ENCODE peak calls at places on chromosome 4, in nine cellular contexts. O is aorta; Y is testis; N is SK-N-SH; L is H1; C is CD8-positive, alpha-beta memory T cell; G is transverse colon; P is HCT116; W is heart left ventricle. U is an unnamed sample. For H3K4me1, the result is how much of the 10 kb centered on the place peaks cover.

GRCh38 chr4:119394826-119395225 is 72.9 kb upstream of the FABP2 start:
- DNase-seq in P (no peak), L (no peak), W (no peak), G (no peak), O (no peak), N (peak), Y (peak), C (no peak), U (no peak)

GRCh38 chr4:80153800-80154546 is 43.3 kb upstream of the PRDM8 start:
- DNase-seq in Y (no peak), G (no peak), N (peak), L (no peak), O (no peak), C (no peak), W (no peak), P (no peak), U (no peak)

GRCh38 chr4:108833041-108833440 is 70.2 kb upstream of the ETNPPL start:
- DNase-seq in N (no peak), L (no peak), C (no peak), W (no peak), O (no peak), G (no peak), Y (no peak), P (no peak), U (no peak)

GRCh38 chr4:158861766-158862165 is 92.9 kb downstream of the FNIP2 start:
- DNase-seq in C (no peak), G (no peak), N (no peak), Y (no peak), W (no peak), O (no peak), L (no peak), P (no peak), U (no peak)

GRCh38 chr4:38889143-38889542 is 21.5 kb downstream of the FAM114A1 start:
- DNase-seq in Y (no peak), L (no peak), O (no peak), P (peak), W (no peak), G (no peak), N (no peak), C (no peak), U (no peak)

GRCh38 chr4:173135241-173135847 is 33.3 kb upstream of the GALNT7 start:
- DNase-seq in Y (no peak), C (no peak), N (no peak), O (no peak), G (no peak), W (no peak), P (no peak), L (no peak), U (no peak)

GRCh38 chr4:147862043-147862692 is 130.3 kb downstream of the ARHGAP10 start:
- DNase-seq in P (no peak), L (no peak), G (no peak), N (peak), O (no peak), W (no peak), Y (no peak), C (no peak), U (no peak)

GRCh38 chr4:165522049-165522448 is 143.2 kb downstream of the CPE start:
- DNase-seq in L (no peak), O (no peak), W (no peak), N (no peak), Y (no peak), C (no peak), G (no peak), P (no peak), U (no peak)

GRCh38 chr4:186700746-186701145 is 22.9 kb downstream of the FAT1 start:
- DNase-seq in L (no peak), W (peak), G (no peak), Y (peak), P (no peak), N (no peak), C (no peak), O (peak), U (no peak)

GRCh38 chr4:126583509-126583908 is 1049.2 kb upstream of the INTU start:
- DNase-seq in G (no peak), C (no peak), Y (peak), L (no peak), N (no peak), O (no peak), W (no peak), P (peak), U (no peak)

GRCh38 chr4:84401669-84402068 is 97.4 kb downstream of the NKX6-1 start:
- DNase-seq in W (no peak), N (no peak), P (peak), G (no peak), C (no peak), L (no peak), Y (no peak), O (no peak), U (no peak)

GRCh38 chr4:156084312-156084811 is 130.7 kb upstream of the CTSO start:
- DNase-seq in G (no peak), Y (no peak), C (no peak), P (no peak), L (no peak), W (no peak), N (no peak), O (no peak), U (no peak)

GRCh38 chr4:4825431-4825830 is 34.0 kb upstream of the MSX1 start:
- DNase-seq in P (no peak), W (no peak), C (no peak), Y (no peak), N (no peak), L (no peak), G (no peak), O (no peak), U (no peak)

GRCh38 chr4:78484574-78484973 is 67.0 kb upstream of the ANXA3 start:
- DNase-seq in N (no peak), L (no peak), Y (no peak), C (no peak), G (no peak), P (no peak), W (no peak), O (no peak), U (no peak)

GRCh38 chr4:140952709-140953108 is 180.6 kb downstream of the RNF150 start:
- DNase-seq in C (no peak), L (no peak), W (no peak), N (no peak), P (no peak), Y (no peak), O (no peak), G (no peak), U (no peak)

GRCh38 chr4:108559067-108559793 is 61.1 kb upstream of the RPL34 start:
- DNase-seq in C (no peak), L (no peak), N (no peak), G (no peak), P (no peak), O (no peak), Y (no peak), W (no peak), U (no peak)

GRCh38 chr4:71269241-71269640 is 69.6 kb upstream of the SLC4A4 start:
- DNase-seq in W (no peak), O (no peak), P (no peak), C (no peak), G (no peak), Y (no peak), L (no peak), N (no peak), U (no peak)

GRCh38 chr4:1714303-1715001 is 2.3 kb upstream of the SLBP start:
- DNase-seq in O (peak), Y (no peak), P (no peak), L (no peak), N (no peak), C (no peak), W (no peak), G (no peak), U (no peak)

GRCh38 chr4:1718095-1718850 is 2.9 kb downstream of the TMEM129 start:
- DNase-seq in G (no peak), C (no peak), W (no peak), Y (no peak), L (no peak), N (peak), P (no peak), O (peak), U (no peak)

GRCh38 chr4:1715002-1715761 is 3.1 kb upstream of the SLBP start:
- DNase-seq in Y (no peak), C (no peak), N (no peak), G (peak), P (no peak), W (no peak), L (no peak), O (peak), U (no peak)

GRCh38 chr4:1717129-1718094 is 3.7 kb downstream of the TMEM129 start:
- DNase-seq in W (no peak), G (no peak), P (no peak), Y (no peak), L (no peak), O (peak), N (peak), C (no peak), U (no peak)

DNA sequence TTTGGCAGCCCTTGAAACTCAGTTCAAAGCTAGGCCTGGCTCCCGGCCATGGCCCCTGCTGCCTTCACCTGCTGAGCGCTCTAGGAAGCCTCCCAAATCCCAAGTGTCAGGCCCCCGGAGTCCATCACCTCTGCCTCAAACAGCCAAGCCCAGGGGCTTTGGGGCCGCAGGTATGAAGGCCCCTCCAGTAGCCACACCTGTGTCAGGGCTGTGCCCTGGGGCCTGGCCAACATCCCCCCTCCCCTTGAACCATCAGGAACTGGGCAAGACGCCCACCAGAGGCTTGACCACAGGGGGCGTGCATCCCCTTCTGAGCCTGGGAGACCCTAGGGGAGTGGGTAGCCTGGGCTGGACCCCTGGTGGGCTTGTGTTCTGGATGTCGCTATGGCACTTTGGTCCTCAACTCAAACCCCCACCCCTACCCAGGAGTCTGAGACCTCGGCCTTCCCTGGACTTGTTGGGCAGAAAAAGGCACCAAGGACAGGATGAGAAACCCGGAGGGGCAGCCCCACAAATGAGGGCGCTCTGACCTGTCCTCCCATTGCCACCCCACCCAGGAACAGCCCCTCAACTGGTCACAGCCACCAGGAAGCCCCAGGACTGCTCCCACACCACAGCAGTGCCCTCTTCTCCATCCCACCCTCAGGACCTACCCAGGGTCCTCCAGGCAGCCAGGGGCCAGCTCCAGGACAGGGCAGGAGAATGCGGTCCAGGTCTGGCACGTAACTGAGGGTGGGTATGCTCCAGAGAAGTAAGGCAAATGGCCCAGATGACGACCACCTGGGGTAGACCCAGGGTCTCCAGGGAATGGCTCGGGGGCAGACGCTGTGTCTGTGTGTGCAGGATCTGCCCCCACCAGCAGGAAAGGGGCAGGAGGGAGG is 4.2 kb upstream of the SLBP start:
- DNase-seq in W (no peak), C (no peak), Y (no peak), O (peak), P (no peak), L (no peak), G (no peak), N (peak), U (no peak)
- H3K4me1 ChIP-seq in W (half or more), C (under half), Y (under half), O (under half), P (under half), L (under half), G (under half), N (under half), U (under half)

DNA sequence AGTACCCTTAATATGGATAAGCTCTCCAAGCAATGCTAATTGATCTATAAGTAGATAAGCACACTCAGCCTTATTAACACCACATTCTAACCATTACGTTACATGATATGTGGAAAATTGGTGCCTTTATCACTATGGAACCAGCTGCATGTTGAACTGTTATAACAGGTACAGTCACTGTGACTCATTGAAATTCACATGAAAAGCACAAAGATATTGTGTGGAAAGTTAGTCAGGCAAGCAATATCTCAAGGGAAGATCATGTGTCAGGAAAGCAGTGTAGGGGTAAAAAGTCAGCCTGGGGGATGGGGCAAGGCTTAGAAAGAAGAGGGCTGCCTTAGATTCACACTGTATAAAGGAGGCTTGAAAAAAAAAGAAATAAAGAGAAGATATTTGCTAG is 313.7 kb upstream of the SMIM31 start:
- DNase-seq in O (no peak), C (no peak), G (no peak), Y (no peak), W (no peak), L (no peak), P (no peak), N (no peak), U (no peak)
- H3K27ac ChIP-seq in O (no peak), C (no peak), G (no peak), Y (no peak), W (no peak), L (no peak), P (no peak), N (no peak), U (no peak)

GRCh38 chr4:17265139-17265538 is 246.8 kb downstream of the QDPR start:
- DNase-seq in Y (no peak), G (no peak), N (no peak), C (no peak), P (no peak), L (no peak), W (no peak), O (no peak), U (no peak)

GRCh38 chr4:17265653-17266052 is 246.2 kb downstream of the QDPR start:
- DNase-seq in G (no peak), C (no peak), Y (no peak), W (no peak), N (no peak), P (no peak), L (no peak), O (no peak), U (no peak)

DNA sequence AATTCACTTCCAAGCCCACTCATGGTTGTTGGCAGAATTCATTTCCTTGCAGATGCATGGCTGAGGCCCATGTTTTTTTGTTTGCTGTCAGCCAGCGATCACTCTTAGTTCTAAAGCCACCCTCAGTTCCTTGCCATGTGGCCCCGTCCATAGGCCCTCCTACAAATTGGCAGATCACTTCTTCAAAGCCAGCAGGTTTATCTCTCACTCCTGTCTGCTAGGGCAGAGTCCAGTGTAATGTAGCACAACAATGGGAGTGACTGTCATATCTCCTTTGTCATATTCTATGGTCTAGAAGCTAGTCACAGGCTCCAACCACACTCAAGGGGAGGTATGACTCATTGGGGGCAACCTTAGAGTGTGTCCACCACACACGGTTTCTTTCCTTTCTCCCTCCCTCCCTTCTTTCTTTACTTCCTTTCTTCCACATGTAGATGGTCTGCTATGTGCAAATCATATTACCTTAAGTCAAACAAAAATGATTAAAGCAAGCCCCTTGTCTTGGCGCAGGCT is 251.4 kb downstream of the QDPR start:
- DNase-seq in C (no peak), L (no peak), N (no peak), W (no peak), Y (no peak), P (no peak), O (no peak), G (no peak), U (no peak)
- H3K4me1 ChIP-seq in C (under half), L (under half), N (under half), W (under half), Y (under half), P (under half), O (under half), G (under half), U (under half)

DNA sequence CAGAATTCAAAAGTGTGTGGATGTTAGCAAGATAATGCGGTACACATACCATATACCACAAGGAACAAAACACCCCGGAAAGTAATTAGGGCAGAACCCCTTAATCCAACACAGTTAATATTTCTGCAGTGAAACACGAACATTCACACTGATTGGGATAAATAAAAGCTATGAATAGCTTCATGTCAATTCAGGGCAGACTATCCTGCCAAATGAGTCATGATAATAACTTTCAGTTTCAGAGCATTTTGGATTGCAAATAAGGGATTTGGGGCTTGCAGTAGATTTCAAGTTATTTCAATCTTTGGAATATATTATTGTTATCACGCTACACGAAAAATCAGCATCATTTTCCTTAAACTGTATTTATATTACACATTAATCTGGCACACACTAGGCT is 24.3 kb downstream of the IRF2 start:
- DNase-seq in O (no peak), W (no peak), L (no peak), G (no peak), P (no peak), Y (no peak), N (no peak), C (no peak), U (no peak)
- H3K27ac ChIP-seq in O (peak), W (peak), L (no peak), G (peak), P (no peak), Y (peak), N (peak), C (no peak), U (no peak)

GRCh38 chr4:73376251-73376650 is 27.8 kb upstream of the ALB start:
- DNase-seq in C (no peak), W (no peak), G (no peak), L (no peak), Y (no peak), P (no peak), N (no peak), O (no peak), U (no peak)

GRCh38 chr4:73381214-73381613 is 22.9 kb upstream of the ALB start:
- DNase-seq in W (no peak), L (no peak), C (no peak), P (no peak), G (no peak), O (no peak), Y (no peak), N (no peak), U (no peak)

GRCh38 chr4:73376962-73377361 is 27.1 kb upstream of the ALB start:
- DNase-seq in O (no peak), G (no peak), N (no peak), L (no peak), W (no peak), P (no peak), C (no peak), Y (no peak), U (no peak)

GRCh38 chr4:73379946-73380345 is 24.1 kb upstream of the ALB start:
- DNase-seq in C (no peak), G (no peak), Y (no peak), L (no peak), O (no peak), N (no peak), P (no peak), W (no peak), U (no peak)

GRCh38 chr4:73378887-73379286 is 25.2 kb upstream of the ALB start:
- DNase-seq in C (no peak), O (no peak), P (no peak), L (no peak), N (no peak), Y (no peak), G (no peak), W (no peak), U (no peak)
- H3K4me1 ChIP-seq in C (under half), O (under half), P (under half), L (under half), N (under half), Y (under half), G (under half), W (under half), U (under half)

DNA sequence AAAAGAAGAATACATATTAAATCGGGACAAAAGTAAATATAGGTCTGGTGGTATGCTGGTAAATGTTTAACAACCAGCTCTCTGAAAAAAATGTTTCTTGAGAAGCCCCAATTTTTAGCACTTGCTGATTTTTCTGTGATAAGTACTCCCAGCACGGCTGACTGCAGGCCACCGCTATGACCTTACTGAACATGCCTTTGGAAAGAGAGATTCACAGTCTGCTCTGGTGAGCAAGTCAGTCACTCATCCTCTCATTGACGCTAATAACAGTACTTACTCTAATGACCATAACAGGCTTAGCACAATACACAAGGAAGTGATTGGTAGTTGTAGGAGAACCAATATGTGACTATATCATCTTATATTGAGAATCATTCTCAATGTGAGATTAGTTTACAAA is 98.9 kb upstream of the BLTP1 start:
- DNase-seq in N (no peak), W (no peak), Y (no peak), P (no peak), C (no peak), O (no peak), L (no peak), G (no peak), U (no peak)
- H3K27ac ChIP-seq in N (no peak), W (no peak), Y (no peak), P (no peak), C (no peak), O (no peak), L (no peak), G (no peak), U (no peak)